ENCODE peak calls at places on chromosomes 16 and 17, in five cellular contexts. N is astrocyte of the cerebellum; X is GM23248; R is CD8-positive, alpha-beta T cell; E is mucosa of descending colon. V is an unnamed sample.

GRCh38 chr16:77682586-77682985 is 39.7 kb upstream of the NUDT7 start:
- DNase-seq in E (no peak), X (no peak), R (no peak), N (no peak), V (no peak)

GRCh38 chr17:2253362-2253761 is 50.2 kb downstream of the SMG6 start:
- DNase-seq in E (no peak), N (no peak), X (no peak), R (no peak), V (no peak)

GRCh38 chr16:59192551-59193199 is 458.6 kb upstream of the GOT2 start:
- DNase-seq in E (no peak), X (peak), R (peak), N (no peak), V (peak)

GRCh38 chr17:76689859-76690258 is 20.9 kb downstream of the MXRA7 start:
- DNase-seq in R (no peak), X (no peak), N (no peak), E (peak), V (no peak)

GRCh38 chr17:49859991-49860953 is 12.4 kb upstream of the TAC4 start:
- DNase-seq in R (no peak), E (no peak), N (no peak), X (no peak), V (peak)

GRCh38 chr16:46789075-46789474 is 40.9 kb upstream of the MYLK3 start:
- DNase-seq in E (no peak), X (no peak), N (no peak), R (no peak), V (no peak)

GRCh38 chr17:72470338-72471133 is 349.7 kb downstream of the SOX9 start:
- DNase-seq in X (no peak), E (no peak), N (no peak), R (no peak), V (no peak)

GRCh38 chr16:22240023-22240697 is 34.1 kb downstream of the EEF2K start:
- DNase-seq in R (no peak), N (no peak), E (no peak), X (peak), V (no peak)

GRCh38 chr17:27609606-27610303 is 21.2 kb upstream of the LGALS9 start:
- DNase-seq in R (no peak), N (peak), X (peak), E (peak), V (peak)

GRCh38 chr16:77913738-77914263 is 108.5 kb upstream of the CLEC3A start:
- DNase-seq in N (no peak), E (no peak), X (peak), R (no peak), V (no peak)

GRCh38 chr16:4882261-4882632 is 35.0 kb downstream of the UBN1 start:
- DNase-seq in R (no peak), X (peak), E (no peak), N (peak), V (no peak)

GRCh38 chr17:44899074-44899782 is at the start of gene EFTUD2:
- DNase-seq in E (peak), N (peak), X (peak), R (peak), V (peak)

GRCh38 chr17:66964930-66965800 is 658 bp downstream of the CACNG4 start:
- DNase-seq in X (no peak), E (no peak), R (no peak), N (no peak), V (no peak)

GRCh38 chr16:66968847-66969246 is 7.8 kb downstream of the CES3 start:
- DNase-seq in X (no peak), N (no peak), R (no peak), E (no peak), V (no peak)

GRCh38 chr17:3512512-3513171 is 36.8 kb downstream of the ASPA start:
- DNase-seq in E (no peak), R (no peak), N (peak), X (peak), V (peak)

GRCh38 chr16:54236761-54237160 is 49.8 kb downstream of the IRX3 start:
- DNase-seq in N (no peak), X (peak), E (no peak), R (no peak), V (no peak)

GRCh38 chr16:12643034-12643455 is 160.6 kb downstream of the CPPED1 start:
- DNase-seq in R (no peak), E (no peak), N (no peak), X (no peak), V (no peak)

GRCh38 chr17:48131216-48131824 is 23.8 kb downstream of the SNX11 start:
- DNase-seq in E (no peak), R (peak), N (peak), X (peak), V (peak)

GRCh38 chr16:6549415-6549814 is 783.2 kb upstream of the RBFOX1 start:
- DNase-seq in N (no peak), R (no peak), E (no peak), X (no peak), V (no peak)

GRCh38 chr16:8867483-8868271 is 1.1 kb downstream of the CARHSP1 start:
- DNase-seq in R (peak), E (peak), N (no peak), X (peak), V (peak)

GRCh38 chr17:47778184-47778635 is 43.4 kb downstream of the OSBPL7 start:
- DNase-seq in E (no peak), R (no peak), X (peak), N (no peak), V (no peak)

GRCh38 chr17:76481091-76481655 is 13.8 kb downstream of the AANAT start:
- DNase-seq in R (no peak), N (no peak), E (peak), X (no peak), V (no peak)

GRCh38 chr16:49127103-49127502 is 154.5 kb downstream of the CBLN1 start:
- DNase-seq in E (no peak), N (no peak), R (no peak), X (no peak), V (no peak)

GRCh38 chr16:3646348-3646920 is 8.1 kb upstream of the DNASE1 start:
- DNase-seq in X (no peak), N (peak), R (no peak), E (peak), V (no peak)

GRCh38 chr16:89200124-89200849 is at the start of gene SLC22A31:
- DNase-seq in X (peak), R (no peak), E (peak), N (no peak), V (no peak)

GRCh38 chr17:74763565-74764387 is 12.4 kb downstream of the NAT9 start:
- DNase-seq in N (no peak), R (peak), X (no peak), E (peak), V (no peak)

GRCh38 chr16:64962786-64963185 is 159.1 kb downstream of the CDH11 start:
- DNase-seq in X (no peak), E (no peak), N (no peak), R (no peak), V (no peak)

GRCh38 chr16:63496282-63496681 is 1460.0 kb upstream of the CDH8 start:
- DNase-seq in E (no peak), N (no peak), R (no peak), X (no peak), V (no peak)

GRCh38 chr16:69014811-69015210 is 90.6 kb upstream of the HAS3 start:
- DNase-seq in X (no peak), N (no peak), R (no peak), E (no peak), V (no peak)

GRCh38 chr16:58110590-58111330 is 18.4 kb downstream of the CFAP20 start:
- DNase-seq in R (no peak), X (peak), N (no peak), E (no peak), V (peak)

GRCh38 chr17:489758-490329 is 137.2 kb upstream of the RPH3AL start:
- DNase-seq in N (no peak), X (peak), E (peak), R (peak), V (no peak)

GRCh38 chr16:89860747-89861304 is 12.6 kb upstream of the TCF25 start:
- DNase-seq in X (peak), R (peak), N (no peak), E (peak), V (peak)

GRCh38 chr17:76217081-76217480 is 23.2 kb downstream of the RNF157 start:
- DNase-seq in E (no peak), X (no peak), R (no peak), N (no peak), V (no peak)

GRCh38 chr16:13939821-13940220 is 19.9 kb downstream of the ERCC4 start:
- DNase-seq in X (peak), R (no peak), N (no peak), E (no peak), V (no peak)

GRCh38 chr16:56419740-56420548 is 5.4 kb downstream of the AMFR start:
- DNase-seq in R (no peak), N (no peak), X (no peak), E (no peak), V (no peak)

GRCh38 chr17:35406568-35406967 is 25.7 kb downstream of the SLFN12 start:
- DNase-seq in R (no peak), X (no peak), N (no peak), E (no peak), V (no peak)

GRCh38 chr16:78034530-78034929 is 12.2 kb downstream of the CLEC3A start:
- DNase-seq in N (peak), E (no peak), R (no peak), X (no peak), V (no peak)

GRCh38 chr17:35404360-35404759 is 27.9 kb downstream of the SLFN12 start:
- DNase-seq in X (no peak), E (no peak), N (no peak), R (no peak), V (no peak)

GRCh38 chr16:68744744-68745280 is 7.7 kb downstream of the CDH1 start:
- DNase-seq in R (no peak), X (peak), N (no peak), E (peak), V (no peak)

GRCh38 chr17:7441202-7441705 is 1.9 kb downstream of the FGF11 start:
- DNase-seq in N (no peak), R (no peak), X (no peak), E (no peak), V (no peak)
- H3K4me3 ChIP-seq in N (no peak), R (no peak), X (no peak), E (no peak), V (no peak)

DNA sequence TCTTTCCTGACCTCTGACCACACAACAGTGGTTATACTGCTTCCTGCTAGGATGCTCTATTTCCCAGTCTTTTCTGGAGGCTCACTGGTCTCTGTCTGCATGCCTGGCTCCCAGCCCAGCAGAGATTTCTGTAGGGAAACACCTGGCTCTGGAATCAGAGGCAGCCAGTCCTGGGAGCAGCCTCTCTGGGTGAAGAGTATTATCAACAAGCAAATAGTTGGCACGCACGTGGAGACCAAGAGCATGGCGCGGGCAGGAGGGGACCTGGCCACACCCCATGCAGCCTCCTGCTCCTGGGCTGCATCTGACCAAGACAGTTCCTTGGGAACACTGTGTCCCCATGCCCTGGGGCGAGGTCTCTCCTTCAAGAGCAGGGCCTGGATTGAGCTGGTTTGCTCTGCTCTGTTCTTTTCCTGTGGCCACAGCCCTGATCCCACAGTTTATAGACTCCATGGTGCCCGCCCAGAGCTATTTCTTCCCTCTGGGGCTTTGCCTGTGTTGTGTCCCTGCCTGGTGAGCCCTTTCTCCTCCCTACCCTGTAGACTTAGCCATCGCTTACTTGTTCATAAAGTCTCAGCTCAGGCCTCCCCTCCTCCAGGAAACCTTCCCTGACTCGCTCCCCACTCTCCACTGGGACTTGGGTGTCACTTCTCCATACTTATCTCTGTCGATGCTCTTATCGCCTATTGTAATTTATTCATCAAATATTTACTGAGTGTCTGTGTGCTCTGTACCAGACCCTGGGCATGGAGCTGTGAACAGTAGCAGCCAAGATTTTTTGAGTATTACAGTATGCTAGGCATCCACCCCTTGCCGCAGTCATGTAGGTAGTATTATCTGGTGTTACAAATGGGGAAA is 60.6 kb downstream of the SCNN1B start:
- DNase-seq in N (no peak), E (peak), X (no peak), R (no peak), V (no peak)
- H3K4me3 ChIP-seq in N (no peak), E (no peak), X (no peak), R (no peak), V (no peak)

GRCh38 chr16:1433263-1433560 is 2.3 kb downstream of the PERCC1 start:
- DNase-seq in E (no peak), N (no peak), X (no peak), R (no peak), V (no peak)
- H3K4me3 ChIP-seq in E (no peak), N (no peak), X (no peak), R (peak), V (no peak)

DNA sequence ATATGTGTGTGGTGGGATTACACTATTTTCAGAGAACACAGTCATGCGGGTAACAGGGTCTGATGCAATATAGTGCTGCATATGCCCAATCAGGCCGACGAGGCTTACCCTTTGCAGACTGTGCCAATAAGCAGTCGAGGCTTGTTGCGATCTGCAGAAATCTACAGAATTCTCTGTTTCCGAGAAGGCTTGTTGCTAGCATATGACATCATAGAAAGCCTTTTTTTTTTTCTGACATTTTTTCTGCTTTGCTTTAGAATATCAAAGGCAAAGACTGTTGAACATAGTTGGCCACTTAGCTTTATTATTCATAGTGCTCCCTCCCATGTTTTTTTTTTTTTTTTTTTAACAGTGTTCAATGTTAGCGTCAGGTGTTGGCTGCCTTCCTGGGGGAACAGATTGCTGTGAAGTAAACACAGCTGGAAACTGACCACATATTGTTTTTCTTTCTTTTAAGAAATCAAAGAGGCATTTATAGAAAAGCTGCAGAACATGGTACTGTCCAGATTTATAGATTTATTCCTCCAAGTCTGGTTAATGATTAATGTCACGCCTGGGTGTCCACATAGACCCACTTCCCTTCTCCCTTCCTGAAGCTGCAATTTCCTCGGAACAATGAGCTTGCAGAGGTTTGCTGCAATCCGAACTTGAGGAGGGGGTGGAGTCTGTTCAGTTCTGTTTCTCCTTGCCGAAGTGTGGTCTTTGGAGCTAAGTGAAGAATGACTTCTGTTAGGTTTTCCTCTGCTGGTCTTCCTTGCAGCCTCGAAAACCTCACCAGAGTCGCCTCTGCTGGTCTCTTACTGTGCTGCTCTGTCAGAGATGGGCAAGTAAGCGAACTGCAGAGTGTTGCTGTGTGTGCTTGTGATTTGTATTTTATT is 87.3 kb downstream of the MAP2K6 start:
- DNase-seq in X (peak), R (no peak), E (no peak), N (peak), V (peak)
- H3K4me3 ChIP-seq in X (peak), R (no peak), E (no peak), N (peak), V (peak)

GRCh38 chr16:70594569-70594968 is 51.8 kb upstream of the IL34 start:
- DNase-seq in X (no peak), N (no peak), E (peak), R (no peak), V (peak)
- H3K4me3 ChIP-seq in X (no peak), N (no peak), E (no peak), R (no peak), V (no peak)

GRCh38 chr17:61371179-61371578 is 28.5 kb upstream of the TBX2 start:
- DNase-seq in E (no peak), R (no peak), N (no peak), X (no peak), V (no peak)
- H3K4me3 ChIP-seq in E (no peak), R (no peak), N (no peak), X (no peak), V (no peak)

DNA sequence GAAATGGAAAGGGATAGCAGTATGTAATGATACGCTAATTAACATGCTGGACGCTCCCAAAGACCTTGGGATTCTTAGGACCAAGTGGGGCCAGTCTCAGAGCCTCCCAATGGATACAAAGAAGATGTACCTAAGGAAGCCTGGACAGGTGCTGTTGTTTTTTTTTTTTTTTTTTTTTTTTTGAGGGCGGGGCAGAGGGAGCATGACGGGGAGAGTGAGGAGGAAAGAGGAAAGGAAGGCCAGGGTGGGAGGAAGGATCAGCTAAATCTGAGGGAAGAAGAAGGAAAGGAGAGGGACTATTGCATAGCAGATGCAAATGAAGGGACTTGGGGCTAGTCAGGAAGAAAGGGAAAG is 2.5 kb downstream of the VAMP2 start:
- DNase-seq in N (no peak), E (no peak), R (no peak), X (no peak), V (no peak)
- H3K4me3 ChIP-seq in N (no peak), E (no peak), R (no peak), X (no peak), V (no peak)

DNA sequence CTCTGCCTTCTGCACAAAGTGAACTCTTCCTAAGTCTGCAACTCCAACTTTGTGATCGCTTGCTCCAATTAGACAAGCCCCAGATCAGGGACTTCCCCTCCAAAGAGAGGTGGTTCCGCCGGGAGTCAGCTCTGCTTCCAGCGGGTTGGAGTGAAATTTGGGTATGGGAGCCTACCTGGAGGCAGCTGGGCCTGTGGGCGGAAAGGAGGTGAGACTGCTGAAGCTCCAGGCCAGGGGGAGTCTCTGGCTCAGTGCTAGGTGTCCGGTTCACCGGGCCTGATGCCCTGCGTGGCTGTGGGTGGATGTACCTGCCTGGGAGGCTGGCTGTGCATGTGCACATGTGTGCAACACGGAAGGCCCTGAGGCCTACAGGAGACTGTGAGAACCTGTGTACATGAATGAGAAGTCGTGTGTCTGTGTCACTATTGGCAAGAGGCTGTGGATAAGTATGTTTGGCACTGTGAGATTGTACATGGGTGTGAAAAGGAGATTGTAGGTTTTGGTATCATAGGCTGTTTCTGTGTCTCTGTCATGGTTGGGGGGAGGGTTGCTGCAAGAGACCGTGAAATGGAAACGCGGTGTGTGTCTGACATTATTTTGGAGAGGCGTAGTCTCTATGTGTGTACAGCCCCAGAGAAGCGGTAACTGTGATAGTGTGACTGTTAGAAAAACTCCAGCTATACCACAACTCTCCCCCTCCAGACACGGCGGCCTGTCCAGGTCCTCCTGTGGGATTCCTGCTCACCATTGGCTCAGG is 4.2 kb downstream of the LHX1 start:
- DNase-seq in R (no peak), E (no peak), N (no peak), X (no peak), V (no peak)
- H3K4me3 ChIP-seq in R (no peak), E (no peak), N (no peak), X (no peak), V (no peak)

DNA sequence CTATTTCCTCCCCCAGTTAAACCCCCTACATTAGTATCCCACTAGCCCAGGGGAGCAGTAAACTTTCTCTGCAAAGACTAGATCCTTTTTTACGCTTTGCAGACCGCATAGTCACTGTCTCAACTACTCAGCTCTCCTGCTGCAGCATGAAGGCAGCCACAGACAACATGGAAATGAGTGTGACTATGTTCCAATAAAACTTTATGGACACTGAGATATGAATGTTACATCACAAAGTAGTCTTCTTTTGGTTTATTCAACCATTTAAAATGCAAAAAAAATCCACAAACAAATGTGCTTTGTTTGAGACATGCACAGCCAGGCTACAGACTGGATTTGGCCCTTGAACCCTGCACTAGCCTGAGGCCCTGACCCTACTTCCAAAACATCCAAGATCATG is 1.9 kb upstream of the RNASEK start:
- DNase-seq in E (no peak), R (no peak), N (no peak), X (no peak), V (no peak)
- H3K4me3 ChIP-seq in E (no peak), R (no peak), N (no peak), X (peak), V (no peak)